ENCODE peak calls at places on chromosomes 11 and 22, in four cellular contexts. E is adrenal gland, P is A549, T is NB4. K is an unnamed sample.

GRCh38 chr11:44875056-44875455 is 75.6 kb downstream of the TP53I11 start:
- DNase-seq in E (no peak), P (no peak), T (peak), K (no peak)

GRCh38 chr22:24436553-24436952 is 9.2 kb downstream of the ADORA2A start:
- DNase-seq in E (no peak), P (no peak), T (no peak), K (no peak)

GRCh38 chr11:67538306-67538705 is 15.1 kb upstream of the CABP2 start:
- DNase-seq in E (no peak), P (no peak), T (no peak), K (no peak)

GRCh38 chr22:21450320-21450831 is 16.8 kb upstream of the TMEM191C start:
- DNase-seq in E (no peak), P (no peak), T (no peak), K (peak)

GRCh38 chr11:79314906-79315689 is 125.7 kb downstream of the TENM4 start:
- DNase-seq in E (no peak), P (no peak), T (peak), K (no peak)

GRCh38 chr11:9738126-9738525 is 74.2 kb downstream of the SWAP70 start:
- DNase-seq in E (peak), P (no peak), T (no peak), K (no peak)

GRCh38 chr11:94400839-94401772 is at the start of gene GPR83:
- DNase-seq in E (no peak), P (peak), T (no peak), K (no peak)

GRCh38 chr11:66311470-66311964 is 5.3 kb downstream of the CD248 start:
- DNase-seq in E (no peak), P (no peak), T (no peak), K (no peak)

GRCh38 chr11:128691802-128692749 is 1.8 kb upstream of the FLI1 start:
- DNase-seq in E (no peak), P (no peak), T (no peak), K (no peak)

GRCh38 chr22:18033204-18033998 is 9.0 kb upstream of the MICAL3 start:
- DNase-seq in E (no peak), P (no peak), T (no peak), K (no peak)

DNA sequence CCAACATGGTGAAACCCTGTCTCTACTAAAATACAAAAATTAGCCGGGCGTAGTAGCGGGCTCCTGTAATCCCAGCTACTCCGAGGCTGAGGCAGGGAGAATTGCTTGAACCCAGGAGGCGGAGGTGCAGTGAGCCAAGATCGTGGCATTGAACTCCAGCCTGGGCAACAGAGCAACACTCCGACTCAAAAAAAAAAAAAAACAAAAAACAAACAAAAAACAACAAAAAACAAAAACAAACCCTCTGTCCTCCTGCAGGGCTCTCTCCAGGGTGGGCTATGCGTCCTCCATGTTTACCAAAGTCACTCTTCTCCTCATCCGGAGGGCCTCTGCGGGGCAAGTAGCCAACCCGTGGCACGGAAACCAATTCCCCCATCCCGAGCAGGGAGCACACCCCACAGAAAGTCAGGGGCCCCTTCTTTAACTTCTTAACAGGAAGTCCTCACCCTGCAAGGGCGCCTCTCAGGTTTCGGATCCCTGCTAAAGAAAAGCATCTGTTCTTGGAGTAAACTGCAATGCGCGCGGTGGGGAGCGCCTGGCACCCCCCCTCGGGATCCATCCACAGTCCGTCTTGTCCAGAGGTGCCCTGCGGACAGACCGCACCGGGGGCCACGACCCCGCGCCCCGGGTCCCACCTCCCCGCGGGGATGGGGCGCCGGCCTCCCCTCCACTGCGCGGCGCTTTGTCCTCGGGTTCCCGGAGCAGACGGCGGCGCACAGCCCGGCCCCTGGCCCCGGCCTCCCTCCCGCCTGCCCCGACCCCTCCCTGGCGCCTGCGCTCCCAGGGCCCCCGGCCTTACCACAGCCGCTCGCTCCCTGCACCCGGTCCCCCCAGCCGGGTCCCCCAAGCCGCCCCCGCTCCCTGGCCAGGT is 712 bp downstream of the CERK start:
- DNase-seq in E (peak), P (no peak), T (peak), K (peak)
- TF ChIP-seq CTCF in E (no peak), P (no peak), T (no peak), K (no peak)

GRCh38 chr11:34792814-34793241 is 123.4 kb downstream of the APIP start:
- DNase-seq in E (peak), P (no peak), T (no peak), K (no peak)

GRCh38 chr11:34793666-34794065 is 122.5 kb downstream of the APIP start:
- DNase-seq in E (no peak), P (no peak), T (no peak), K (no peak)

GRCh38 chr11:34790620-34791019 is 125.6 kb downstream of the APIP start:
- DNase-seq in E (no peak), P (no peak), T (peak), K (no peak)

GRCh38 chr11:34791725-34792124 is 124.5 kb downstream of the APIP start:
- DNase-seq in E (no peak), P (no peak), T (no peak), K (no peak)

GRCh38 chr11:34792143-34792542 is 124.0 kb downstream of the APIP start:
- DNase-seq in E (no peak), P (no peak), T (no peak), K (no peak)
- TF ChIP-seq CTCF in E (no peak), P (no peak), T (no peak), K (no peak)

GRCh38 chr22:41480397-41480735 is 11.4 kb downstream of the ACO2 start:
- DNase-seq in E (no peak), P (no peak), T (no peak), K (no peak)

GRCh38 chr22:41478473-41478872 is 9.6 kb downstream of the ACO2 start:
- DNase-seq in E (no peak), P (no peak), T (no peak), K (no peak)

GRCh38 chr22:41481131-41481830 is 12.4 kb downstream of the ACO2 start:
- DNase-seq in E (peak), P (no peak), T (no peak), K (no peak)

GRCh38 chr22:41478891-41479521 is 10.1 kb downstream of the ACO2 start:
- DNase-seq in E (peak), P (no peak), T (peak), K (no peak)

GRCh38 chr22:41479671-41480396 is 10.9 kb downstream of the ACO2 start:
- DNase-seq in E (no peak), P (no peak), T (no peak), K (no peak)
- TF ChIP-seq CTCF in E (no peak), P (no peak), T (no peak), K (no peak)

GRCh38 chr11:121553806-121554205 is 101.0 kb upstream of the SORL1-AS1 start:
- DNase-seq in E (peak), P (peak), T (no peak), K (no peak)
- TF ChIP-seq CTCF in E (no peak), P (no peak), T (no peak), K (no peak)

DNA sequence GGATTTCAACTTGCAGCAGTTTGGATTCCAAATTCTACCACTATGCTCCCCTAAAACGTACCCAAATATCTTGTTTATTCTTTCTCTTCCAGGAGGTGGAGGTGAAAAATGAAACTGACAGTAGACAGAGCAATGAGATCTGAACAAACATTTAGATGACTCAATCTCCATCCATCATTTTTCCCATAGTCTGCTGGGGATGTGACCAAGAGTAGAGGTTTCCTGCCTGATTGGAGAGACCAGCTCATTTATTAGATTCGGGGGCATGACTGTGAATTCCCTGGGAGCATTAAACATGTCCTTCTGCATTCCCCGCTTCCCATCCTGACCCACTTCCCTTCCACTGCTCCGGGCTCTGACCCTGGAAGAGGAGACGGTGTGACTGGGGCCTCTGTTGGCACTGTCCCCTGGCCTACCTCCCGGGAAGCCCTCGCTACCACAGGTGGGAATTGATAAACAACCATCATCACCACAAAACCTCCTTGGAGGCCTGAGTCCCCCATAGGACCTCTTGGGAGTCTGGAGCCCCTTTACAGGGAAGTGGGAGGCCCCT is 20.3 kb downstream of the DKK3 start:
- DNase-seq in E (no peak), P (peak), T (no peak), K (no peak)
- TF ChIP-seq CTCF in E (no peak), P (no peak), T (no peak), K (no peak)

GRCh38 chr11:32279672-32280071 is 155.7 kb downstream of the WT1 start:
- DNase-seq in E (no peak), P (no peak), T (no peak), K (no peak)
- TF ChIP-seq CTCF in E (no peak), P (no peak), T (peak), K (no peak)

GRCh38 chr11:48052183-48053040 is 72.1 kb downstream of the PTPRJ start:
- DNase-seq in E (no peak), P (peak), T (peak), K (no peak)
- TF ChIP-seq CTCF in E (no peak), P (no peak), T (no peak), K (no peak)

GRCh38 chr11:1482581-1483444 is 3.8 kb downstream of the MOB2 start:
- DNase-seq in E (no peak), P (no peak), T (no peak), K (no peak)
- TF ChIP-seq CTCF in E (no peak), P (no peak), T (peak), K (no peak)

K was measured in natural killer cell.